ENCODE peak calls at places on chromosomes 13 and 19, in nine cellular contexts. V is amygdala; Y is uterus; L is HEK293T; R is neuronal stem cell; J is fibroblast of pulmonary artery; U is frontal cortex; B is EL; T is CD4-positive, alpha-beta memory T cell. E is an unnamed sample.

GRCh38 chr19:18768997-18769891 is 21.9 kb downstream of the COMP start:
- DNase-seq in T (no peak), U (no peak), R (no peak), B (no peak), L (no peak), Y (no peak), J (no peak), V (no peak), E (no peak)

GRCh38 chr19:43538922-43539321 is 5.9 kb downstream of the ZNF575 start:
- DNase-seq in B (no peak), L (no peak), R (no peak), V (no peak), U (no peak), J (no peak), T (no peak), Y (no peak), E (no peak)

GRCh38 chr13:76210262-76210661 is 574.1 kb downstream of the LMO7 start:
- DNase-seq in Y (no peak), R (no peak), T (no peak), V (no peak), U (no peak), B (peak), L (no peak), J (no peak), E (no peak)

GRCh38 chr13:23180711-23181110 is at the start of gene SGCG:
- DNase-seq in T (no peak), U (no peak), J (no peak), V (no peak), Y (no peak), B (no peak), L (no peak), R (no peak), E (no peak)

GRCh38 chr19:18436651-18437478 is 1.1 kb downstream of the ISYNA1 start:
- DNase-seq in R (peak), V (peak), L (peak), B (peak), Y (peak), J (peak), T (peak), U (peak), E (peak)

GRCh38 chr19:42420055-42420544 is 7.1 kb downstream of the LIPE start:
- DNase-seq in J (peak), B (peak), T (peak), V (no peak), L (peak), U (peak), R (no peak), Y (no peak), E (peak)

GRCh38 chr19:20107301-20107700 is 29.5 kb downstream of the ZNF90 start:
- DNase-seq in V (no peak), L (no peak), R (no peak), T (no peak), U (no peak), B (no peak), J (no peak), Y (no peak), E (no peak)

GRCh38 chr19:28887920-28888618 is 324.9 kb downstream of the UQCRFS1 start:
- DNase-seq in V (peak), B (no peak), L (no peak), T (no peak), J (no peak), Y (no peak), R (peak), U (no peak), E (no peak)

GRCh38 chr13:98775844-98776598 is 23.5 kb upstream of the SLC15A1 start:
- DNase-seq in L (no peak), R (no peak), Y (no peak), U (no peak), J (peak), V (no peak), T (no peak), B (peak), E (no peak)

GRCh38 chr13:41384749-41385503 is 72.4 kb upstream of the RGCC start:
- DNase-seq in J (peak), U (no peak), Y (no peak), B (peak), T (no peak), L (peak), R (no peak), V (no peak), E (no peak)

GRCh38 chr19:42965204-42965603 is 28.2 kb upstream of the PSG7 start:
- DNase-seq in V (no peak), B (peak), U (no peak), Y (no peak), J (peak), L (no peak), T (no peak), R (no peak), E (no peak)